ENCODE peak calls at places on chromosomes 16 and 17, in four cellular contexts. Q, E, C and A are unnamed samples.

GRCh38 chr16:69301187-69301586 is 10.0 kb upstream of the VPS4A start:
- DNase-seq in Q (no peak), E (no peak), C (no peak), A (no peak)

GRCh38 chr17:43714338-43715149 is 44.0 kb downstream of the SOST start:
- DNase-seq in Q (no peak), E (no peak), C (no peak), A (no peak)

GRCh38 chr16:17434006-17434405 is 36.8 kb downstream of the XYLT1 start:
- DNase-seq in Q (no peak), E (no peak), C (no peak), A (no peak)

GRCh38 chr17:75325827-75326586 is 36.8 kb upstream of the SLC25A19 start:
- DNase-seq in Q (peak; percentile 63), E (no peak), C (no peak), A (no peak)

GRCh38 chr17:2266045-2266864 is 37.3 kb downstream of the SMG6 start:
- DNase-seq in Q (no peak), E (no peak), C (no peak), A (no peak)

GRCh38 chr17:80908206-80908605 is 83.4 kb upstream of the CHMP6 start:
- DNase-seq in Q (no peak), E (no peak), C (no peak), A (no peak)

GRCh38 chr17:64256913-64257807 is 5.9 kb downstream of the TEX2 start:
- DNase-seq in Q (no peak), E (no peak), C (no peak), A (no peak)

GRCh38 chr17:493666-494065 is 141.1 kb upstream of the RPH3AL start:
- DNase-seq in Q (no peak), E (no peak), C (no peak), A (no peak)

GRCh38 chr16:70746040-70746707 is 54.8 kb downstream of the VAC14 start:
- DNase-seq in Q (peak; percentile 27), E (peak; percentile 51), C (peak; percentile 92), A (peak; percentile 41)

GRCh38 chr17:72273301-72274056 is 152.7 kb downstream of the SOX9 start:
- DNase-seq in Q (no peak), E (no peak), C (no peak), A (no peak)

GRCh38 chr17:17613708-17614114 is 22.2 kb upstream of the PEMT start:
- DNase-seq in Q (peak; percentile 47), E (peak; percentile 70), C (peak; percentile 63), A (peak; percentile 70)

GRCh38 chr17:78122221-78122990 is 6.1 kb downstream of the TMC6 start:
- DNase-seq in Q (no peak), E (no peak), C (no peak), A (no peak)

GRCh38 chr17:2598166-2598565 is 4.7 kb downstream of the PAFAH1B1 start:
- DNase-seq in Q (no peak), E (no peak), C (no peak), A (no peak)

GRCh38 chr17:62791235-62792121 is 16.6 kb downstream of the MARCHF10 start:
- DNase-seq in Q (no peak), E (no peak), C (no peak), A (no peak)

GRCh38 chr17:82188001-82188961 is 24.4 kb downstream of the CCDC57 start:
- DNase-seq in Q (no peak), E (no peak), C (no peak), A (no peak)

GRCh38 chr16:69823831-69824563 is 61.9 kb downstream of the WWP2 start:
- DNase-seq in Q (no peak), E (no peak), C (no peak), A (no peak)

GRCh38 chr17:77018504-77018903 is 122.3 kb upstream of the SEC14L1 start:
- DNase-seq in Q (no peak), E (no peak), C (no peak), A (no peak)

GRCh38 chr17:79114455-79115301 is 40.1 kb downstream of the ENGASE start:
- DNase-seq in Q (no peak), E (no peak), C (no peak), A (peak; percentile 97)

GRCh38 chr17:3750926-3751325 is 27.2 kb downstream of the HASPIN start:
- DNase-seq in Q (no peak), E (no peak), C (no peak), A (no peak)

GRCh38 chr16:4944333-4945281 is 7.7 kb upstream of the PPL start:
- DNase-seq in Q (peak; percentile 59), E (peak; percentile 84), C (peak; percentile 98), A (peak; percentile 64)

GRCh38 chr16:85460983-85461813 is 151.9 kb upstream of the GSE1 start:
- DNase-seq in Q (peak; percentile 76), E (no peak), C (peak; percentile 39), A (peak; percentile 71)

GRCh38 chr16:1688807-1689560 is 10.9 kb downstream of the JPT2 start:
- DNase-seq in Q (no peak), E (peak; percentile 66), C (peak; percentile 88), A (no peak)

GRCh38 chr17:50363217-50364060 is 9.5 kb downstream of the MRPL27 start:
- DNase-seq in Q (no peak), E (no peak), C (peak; percentile 46), A (peak; percentile 82)

GRCh38 chr17:41651625-41652460 is 27.5 kb upstream of the KRT17 start:
- DNase-seq in Q (no peak), E (no peak), C (no peak), A (peak; percentile 11)

GRCh38 chr17:13230350-13230900 is 212.6 kb upstream of the ELAC2 start:
- DNase-seq in Q (no peak), E (no peak), C (no peak), A (no peak)

GRCh38 chr17:3167574-3167973 is 29.7 kb upstream of the OR1A2 start:
- DNase-seq in Q (no peak), E (no peak), C (no peak), A (no peak)

GRCh38 chr16:55941552-55941951 is 66.4 kb upstream of the CES5A start:
- DNase-seq in Q (no peak), E (no peak), C (no peak), A (no peak)

GRCh38 chr17:7634384-7634783 is 4.4 kb downstream of the SHBG start:
- DNase-seq in Q (peak; percentile 70), E (no peak), C (no peak), A (peak; percentile 89)

GRCh38 chr17:75047398-75048098 is 523 bp downstream of the KCTD2 start:
- DNase-seq in Q (peak; percentile 67), E (no peak), C (no peak), A (no peak)

GRCh38 chr16:12229759-12230594 is 253.4 kb downstream of the SNX29 start:
- DNase-seq in Q (no peak), E (no peak), C (peak; percentile 46), A (no peak)

GRCh38 chr17:17041018-17041521 is 1.2 kb upstream of the MPRIP start:
- DNase-seq in Q (peak; percentile 35), E (no peak), C (peak; percentile 60), A (no peak)

GRCh38 chr17:80790981-80791742 is 200.5 kb upstream of the CHMP6 start:
- DNase-seq in Q (no peak), E (no peak), C (peak; percentile 23), A (no peak)

GRCh38 chr17:50563095-50563511 is 2.6 kb downstream of the CACNA1G start:
- DNase-seq in Q (no peak), E (no peak), C (no peak), A (no peak)

GRCh38 chr17:45136846-45137560 is 1.5 kb downstream of the ACBD4 start:
- DNase-seq in Q (no peak), E (no peak), C (no peak), A (peak; percentile 16)

GRCh38 chr17:45135978-45136791 is 698 bp downstream of the ACBD4 start:
- DNase-seq in Q (no peak), E (no peak), C (no peak), A (peak; percentile 31)

GRCh38 chr17:45132569-45133463 is 501 bp upstream of the PLCD3 start:
- DNase-seq in Q (peak; percentile 91), E (peak; percentile 67), C (peak; percentile 66), A (peak; percentile 95)

GRCh38 chr17:45137561-45138305 is 2.2 kb downstream of the ACBD4 start:
- DNase-seq in Q (no peak), E (no peak), C (no peak), A (no peak)

GRCh38 chr17:45135192-45135977 is at the start of gene ACBD4:
- DNase-seq in Q (peak; percentile 81), E (peak; percentile 96), C (peak; percentile 100), A (peak; percentile 96)
- H3K9ac ChIP-seq in Q (peak within 1 kb of the TSS; percentile 88), E (peak within 1 kb of the TSS; percentile 48), C (peak within 1 kb of the TSS; percentile 84), A (peak within 1 kb of the TSS; percentile 61)

GRCh38 chr16:67537270-67537635 is 8.6 kb downstream of the RIPOR1 start:
- DNase-seq in Q (no peak), E (no peak), C (no peak), A (peak; percentile 85)
- TF ChIP-seq ELF1 in Q (no peak), E (no peak), C (no peak), A (no peak)

DNA sequence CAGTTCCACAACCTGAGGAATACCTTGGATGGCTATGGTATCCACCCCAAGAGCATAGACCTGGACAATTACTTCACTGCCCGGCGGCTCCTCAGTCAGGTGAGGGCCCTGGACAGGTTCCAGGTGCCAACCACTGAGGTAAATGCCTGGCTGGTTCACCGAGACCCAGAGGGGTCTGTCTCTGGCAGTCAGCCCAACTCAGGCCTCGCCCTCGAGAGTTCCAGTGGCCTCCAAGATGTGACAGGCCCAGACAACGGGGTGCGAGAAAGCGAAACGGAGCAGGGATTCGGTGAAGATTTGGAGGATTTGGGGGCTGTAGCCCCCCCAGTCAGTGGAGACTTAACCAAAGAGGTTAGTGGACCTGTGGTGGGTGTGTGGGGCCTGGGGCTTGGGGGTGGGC is 3.1 kb downstream of the NFE2L1 start:
- DNase-seq in Q (no peak), E (no peak), C (no peak), A (no peak)
- H3K9ac ChIP-seq in Q (peak overlapping the region; percentile 23), E (no peak overlapping the region), C (peak overlapping the region; percentile 71), A (peak overlapping the region; percentile 88)

DNA sequence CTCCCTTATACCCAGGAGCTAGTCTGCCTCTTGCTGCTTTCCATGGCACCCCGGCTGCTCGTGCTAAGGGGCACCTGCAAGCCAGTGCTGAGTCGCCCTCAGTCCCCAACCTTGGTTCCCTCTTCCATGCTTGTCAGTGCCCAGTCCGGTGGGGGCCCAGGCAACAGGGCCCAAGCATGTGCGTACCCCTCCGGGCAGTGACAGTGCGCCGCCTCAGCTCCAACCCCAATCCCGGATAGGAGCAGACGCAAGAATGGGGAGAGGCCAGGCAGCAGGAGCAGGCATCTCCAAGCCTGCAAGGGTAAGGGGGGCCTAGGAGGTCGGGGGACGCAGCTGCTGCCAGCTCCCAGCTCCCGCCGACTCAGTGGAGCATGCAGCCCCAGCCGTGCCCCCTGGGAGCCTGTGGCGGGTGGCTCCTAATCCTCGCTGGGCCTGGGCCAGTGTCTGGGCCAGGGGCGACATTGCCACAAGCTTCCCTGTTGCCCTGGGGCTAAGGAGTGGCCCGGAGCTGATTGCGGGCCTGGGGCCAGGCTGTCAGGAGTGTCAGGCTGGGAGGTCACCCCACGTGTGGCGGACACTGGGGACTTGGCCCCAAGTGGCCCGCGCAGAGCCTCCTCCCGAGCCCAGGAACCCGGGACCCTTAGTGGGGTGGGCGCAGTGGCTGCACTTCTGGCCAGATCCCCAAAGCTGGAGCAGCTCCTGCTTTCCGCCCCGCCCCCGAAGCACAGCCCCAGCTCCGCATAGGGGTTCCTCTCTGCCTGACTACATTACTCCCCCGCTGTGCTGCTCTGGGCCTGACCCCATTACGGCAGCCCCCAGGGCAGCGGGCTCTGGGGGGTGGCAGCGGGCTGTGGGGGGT is 9.8 kb downstream of the CPD start:
- DNase-seq in Q (no peak), E (no peak), C (no peak), A (peak; percentile 32)
- TF ChIP-seq ELF1 in Q (no peak), E (no peak), C (no peak), A (no peak)